ENCODE peak calls at places on chromosomes 12 and 14, in nine cellular contexts. K, I, P, M, A, E, Z, C and Q are unnamed samples.

GRCh38 chr12:125418902-125419564 is 353.8 kb downstream of the AACS start:
- DNase-seq in K (no peak), I (no peak), P (no peak), M (no peak), A (no peak), E (peak; percentile 6), Z (no peak), C (no peak), Q (no peak)

GRCh38 chr12:104352106-104352713 is 48.7 kb downstream of the EID3 start:
- DNase-seq in K (no peak), I (no peak), P (no peak), M (no peak), A (no peak), E (peak; percentile 45), Z (no peak), C (no peak), Q (peak; percentile 49)

GRCh38 chr12:64097346-64098105 is 124.6 kb downstream of the KICS2 start:
- DNase-seq in K (no peak), I (no peak), P (no peak), M (no peak), A (no peak), E (peak; percentile 60), Z (no peak), C (no peak), Q (no peak)

GRCh38 chr12:6559500-6559899 is 3.7 kb upstream of the IFFO1 start:
- DNase-seq in K (no peak), I (no peak), P (no peak), M (no peak), A (no peak), E (no peak), Z (no peak), C (no peak), Q (no peak)

GRCh38 chr14:75399819-75400678 is 27.8 kb upstream of the JDP2 start:
- DNase-seq in K (peak; percentile 86), I (peak; percentile 98), P (peak; percentile 56), M (peak; percentile 49), A (peak; percentile 97), E (peak; percentile 20), Z (peak; percentile 36), C (no peak), Q (peak; percentile 73)

GRCh38 chr12:47964102-47964723 is 817 bp downstream of the TMEM106C start:
- DNase-seq in K (no peak), I (no peak), P (no peak), M (no peak), A (peak; percentile 34), E (no peak), Z (peak; percentile 28), C (no peak), Q (no peak)

GRCh38 chr14:93977790-93978581 is 1.6 kb upstream of the ASB2 start:
- DNase-seq in K (no peak), I (no peak), P (peak; percentile 89), M (no peak), A (no peak), E (peak; percentile 80), Z (no peak), C (no peak), Q (no peak)

GRCh38 chr12:12387521-12387920 is 30.6 kb downstream of the BORCS5 start:
- DNase-seq in K (no peak), I (no peak), P (no peak), M (no peak), A (peak; percentile 53), E (peak; percentile 75), Z (no peak), C (peak; percentile 33), Q (peak; percentile 61)

GRCh38 chr14:100868621-100869370 is 34.7 kb downstream of the RTL1 start:
- DNase-seq in K (no peak), I (peak; percentile 48), P (no peak), M (no peak), A (no peak), E (no peak), Z (no peak), C (no peak), Q (no peak)

GRCh38 chr12:11727133-11727664 is 77.7 kb downstream of the ETV6 start:
- DNase-seq in K (no peak), I (no peak), P (no peak), M (no peak), A (no peak), E (no peak), Z (no peak), C (no peak), Q (no peak)

GRCh38 chr14:49946320-49947141 is 53.6 kb downstream of the ARF6 start:
- DNase-seq in K (no peak), I (peak; percentile 43), P (no peak), M (peak; percentile 76), A (peak; percentile 93), E (peak; percentile 81), Z (no peak), C (peak; percentile 79), Q (peak; percentile 80)

GRCh38 chr12:102119674-102120563 is at the start of the genes NUP37 and PARPBP:
- DNase-seq in K (peak; percentile 92), I (peak; percentile 91), P (peak; percentile 93), M (peak; percentile 93), A (peak; percentile 96), E (peak; percentile 86), Z (peak; percentile 91), C (peak; percentile 65), Q (peak; percentile 83)
- TF ChIP-seq CTCF in K (no peak), I (peak; percentile 13), P (no peak), M (no peak), A (no peak), E (no peak), Z (no peak), C (no peak), Q (peak; percentile 7)

DNA sequence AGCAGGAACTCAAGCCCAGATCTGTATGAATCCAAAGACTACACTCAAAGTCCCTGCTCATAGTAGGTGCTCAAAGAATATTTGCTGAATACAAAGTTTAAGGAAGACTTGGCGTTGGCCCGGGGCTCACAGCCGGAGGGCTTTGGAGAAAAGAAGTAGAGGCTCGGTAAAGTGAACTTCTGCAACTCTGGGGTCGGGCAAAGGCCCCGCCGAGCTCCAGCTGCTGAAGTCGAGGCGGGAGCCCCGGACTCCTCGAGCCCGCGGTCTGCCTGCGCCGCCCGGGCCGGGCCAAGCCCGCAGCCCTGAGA is 335 bp downstream of the GCN1 start:
- DNase-seq in K (no peak), I (no peak), P (no peak), M (no peak), A (no peak), E (no peak), Z (no peak), C (no peak), Q (no peak)
- H3K4me3 ChIP-seq in K (peak overlapping the region; percentile 96), I (peak overlapping the region; percentile 81), P (peak overlapping the region; percentile 81), M (peak overlapping the region; percentile 68), A (peak overlapping the region; percentile 76), E (peak overlapping the region; percentile 59), Z (peak overlapping the region; percentile 98), C (peak overlapping the region; percentile 87), Q (peak overlapping the region; percentile 82)

DNA sequence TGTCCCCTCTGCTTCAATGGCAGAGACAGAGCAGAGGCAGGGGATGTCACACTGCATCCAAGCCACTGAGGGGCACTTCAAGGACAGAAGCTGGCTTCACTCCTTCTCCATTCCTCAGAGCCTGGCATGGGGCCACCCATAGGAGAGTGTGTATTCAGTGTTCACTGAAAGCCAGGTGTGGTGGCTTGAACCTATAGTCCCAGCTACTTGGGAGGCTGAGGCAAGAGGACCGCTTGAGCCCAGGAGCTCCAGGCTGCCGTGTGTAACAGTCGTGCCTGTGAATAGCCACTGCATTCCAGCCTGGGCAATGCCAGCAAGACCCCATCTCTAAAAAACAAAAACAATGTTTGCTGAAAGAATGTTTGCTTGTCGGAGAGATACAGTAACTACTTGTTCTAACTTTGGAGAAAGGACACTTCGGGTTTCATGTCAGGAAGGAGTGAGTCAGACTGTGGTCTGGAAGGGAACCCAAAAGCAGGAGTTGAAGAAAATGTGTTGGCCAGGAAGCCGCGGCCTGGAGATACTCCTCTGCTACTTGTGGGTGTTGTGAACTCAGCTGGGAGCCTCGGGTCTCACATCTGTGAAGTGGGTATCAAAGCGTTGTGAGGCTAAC is 43.4 kb downstream of the ELK3 start:
- DNase-seq in K (peak; percentile 52), I (peak; percentile 88), P (peak; percentile 58), M (no peak), A (peak; percentile 93), E (peak; percentile 99), Z (no peak), C (peak; percentile 89), Q (peak; percentile 98)
- TF ChIP-seq CTCF in K (no peak), I (no peak), P (no peak), M (no peak), A (no peak), E (no peak), Z (no peak), C (no peak), Q (no peak)

DNA sequence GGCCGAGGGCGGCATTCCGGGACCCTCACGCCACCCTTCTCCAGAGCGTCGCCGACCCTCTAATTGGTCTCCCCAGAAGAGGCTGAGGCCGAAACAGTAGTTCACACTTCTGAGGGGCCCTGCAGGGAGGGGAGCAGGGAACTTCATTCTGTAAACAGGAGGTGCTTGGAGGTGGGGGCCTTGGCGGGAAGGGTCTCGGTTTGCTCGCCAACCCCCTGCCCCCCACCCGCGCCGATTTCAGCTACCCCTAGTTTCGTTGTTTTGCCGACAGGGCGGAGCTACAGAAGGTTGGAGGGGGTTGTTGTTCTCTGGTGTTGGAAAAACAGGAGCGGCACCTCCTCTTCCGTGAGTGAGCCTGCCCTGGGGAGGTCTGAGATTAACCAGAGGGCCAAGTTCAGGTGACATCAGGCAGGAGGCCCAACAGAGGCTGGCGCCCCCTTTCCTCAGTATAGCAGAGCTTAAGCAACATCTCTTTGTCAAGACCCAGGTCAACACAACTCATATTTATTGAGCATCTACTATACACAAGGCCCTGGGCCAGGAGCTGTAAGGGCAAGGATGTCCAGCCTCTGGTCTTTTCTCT is 682 bp downstream of the ERBB3 start:
- DNase-seq in K (no peak), I (no peak), P (no peak), M (peak; percentile 50), A (peak; percentile 42), E (no peak), Z (no peak), C (no peak), Q (no peak)
- H3K4me3 ChIP-seq in K (no peak overlapping the region), I (no peak overlapping the region), P (no peak overlapping the region), M (peak overlapping the region; percentile 73), A (peak overlapping the region; percentile 86), E (no peak overlapping the region), Z (no peak overlapping the region), C (peak overlapping the region; percentile 47), Q (peak overlapping the region; percentile 60)

GRCh38 chr12:94988471-94988870 is 15.0 kb downstream of the NDUFA12 start:
- DNase-seq in K (no peak), I (no peak), P (no peak), M (no peak), A (no peak), E (no peak), Z (no peak), C (no peak), Q (no peak)
- TF ChIP-seq CTCF in K (no peak), I (no peak), P (no peak), M (no peak), A (no peak), E (no peak), Z (no peak), C (no peak), Q (no peak)

DNA sequence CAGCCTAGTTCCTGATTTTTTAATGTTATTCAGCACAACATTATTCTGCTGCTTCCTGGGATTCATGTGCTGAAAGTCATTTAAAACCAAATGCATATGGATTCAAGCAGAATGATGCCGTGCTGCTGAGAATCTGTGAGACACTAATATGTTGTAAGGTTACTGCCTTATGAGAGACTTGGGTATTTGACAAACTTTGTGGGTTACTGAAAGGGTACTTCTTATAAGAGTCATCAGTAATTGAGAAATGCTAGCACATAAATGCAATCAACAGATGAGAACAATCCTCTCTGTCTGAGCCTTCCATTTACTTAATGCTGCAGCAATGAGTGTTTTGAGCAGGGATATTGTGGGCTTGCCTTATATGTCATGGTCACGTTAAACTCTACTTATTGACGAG is 175.7 kb downstream of the NPAS3 start:
- DNase-seq in K (no peak), I (no peak), P (no peak), M (no peak), A (no peak), E (no peak), Z (no peak), C (no peak), Q (peak; percentile 31)
- H3K4me3 ChIP-seq in K (no peak overlapping the region), I (no peak overlapping the region), P (no peak overlapping the region), M (no peak overlapping the region), A (no peak overlapping the region), E (no peak overlapping the region), Z (no peak overlapping the region), C (no peak overlapping the region), Q (no peak overlapping the region)